ENCODE peak calls at places on chromosomes 1 and 21, in four cellular contexts. Q is upper lobe of right lung, P is epithelial cell of esophagus, B is astrocyte. R is an unnamed sample.

GRCh38 chr1:229028509-229028908 is 242.4 kb upstream of the RAB4A start:
- DNase-seq in Q (no peak), P (no peak), B (no peak), R (no peak)

GRCh38 chr1:241532173-241532553 is at the start of gene KMO:
- DNase-seq in Q (no peak), P (peak), B (peak), R (no peak)

GRCh38 chr1:226678701-226679100 is 60.4 kb downstream of the ITPKB start:
- DNase-seq in Q (no peak), P (no peak), B (no peak), R (no peak)

GRCh38 chr1:242784074-242784473 is 259.6 kb upstream of the PLD5 start:
- DNase-seq in Q (no peak), P (no peak), B (no peak), R (no peak)

GRCh38 chr1:21344750-21345443 is 54.6 kb upstream of the ECE1 start:
- DNase-seq in Q (no peak), P (no peak), B (no peak), R (no peak)

GRCh38 chr1:201468844-201469644 is at the start of gene PHLDA3:
- DNase-seq in Q (peak), P (peak), B (peak), R (no peak)

GRCh38 chr21:31233711-31234110 is 110.3 kb downstream of the TIAM1 start:
- DNase-seq in Q (no peak), P (no peak), B (no peak), R (no peak)

GRCh38 chr1:24769656-24770651 is 24.7 kb downstream of the CLIC4 start:
- DNase-seq in Q (no peak), P (peak), B (peak), R (no peak)

GRCh38 chr1:3423245-3423829 is 31.1 kb upstream of the ARHGEF16 start:
- DNase-seq in Q (peak), P (no peak), B (no peak), R (no peak)

GRCh38 chr1:87957331-87957730 is 628.7 kb downstream of the LMO4 start:
- DNase-seq in Q (no peak), P (peak), B (no peak), R (no peak)

GRCh38 chr21:45982256-45982757 is 737 bp downstream of the COL6A1 start:
- DNase-seq in Q (no peak), P (no peak), B (no peak), R (no peak)

GRCh38 chr1:899636-900317 is 23.9 kb upstream of the SAMD11 start:
- DNase-seq in Q (no peak), P (no peak), B (no peak), R (no peak)

GRCh38 chr1:197614916-197615692 is 160.2 kb downstream of the DENND1B start:
- DNase-seq in Q (no peak), P (peak), B (peak), R (no peak)

GRCh38 chr1:189301235-189301634 is 1176.4 kb downstream of the BRINP3 start:
- DNase-seq in Q (no peak), P (no peak), B (no peak), R (no peak)

GRCh38 chr1:191993549-191993948 is 164.7 kb upstream of the RGS18 start:
- DNase-seq in Q (no peak), P (peak), B (peak), R (no peak)

GRCh38 chr1:76868916-76869315 is 1.6 kb downstream of the ST6GALNAC5 start:
- DNase-seq in Q (no peak), P (no peak), B (no peak), R (no peak)

GRCh38 chr1:185934476-185935189 is 200.4 kb downstream of the HMCN1 start:
- DNase-seq in Q (no peak), P (peak), B (peak), R (no peak)

GRCh38 chr1:24331961-24332673 is 13.0 kb downstream of the GRHL3 start:
- DNase-seq in Q (no peak), P (no peak), B (no peak), R (no peak)